ENCODE peak calls at places on chromosomes 16 and 17, in eight cellular contexts. U, N, R, P, K, J, G and C are unnamed samples.

GRCh38 chr16:29745126-29745852 is 501 bp downstream of the C16orf54 start:
- DNase-seq in J (no peak), R (no peak), G (no peak), K (no peak), N (no peak), U (no peak), P (peak), C (no peak)

GRCh38 chr16:25256821-25257503 is 683 bp downstream of the ZKSCAN2 start:
- DNase-seq in R (no peak), P (peak), K (peak), U (peak), N (peak), G (no peak), J (peak), C (peak)

GRCh38 chr17:68381076-68381900 is 76.0 kb downstream of the WIPI1 start:
- DNase-seq in G (peak), J (peak), P (no peak), U (no peak), K (peak), R (peak), N (peak), C (peak)

GRCh38 chr17:74769266-74769855 is 6.8 kb downstream of the NAT9 start:
- DNase-seq in N (no peak), P (no peak), J (no peak), R (no peak), U (no peak), G (no peak), K (no peak), C (no peak)

GRCh38 chr16:89102035-89102776 is 8.6 kb downstream of the ACSF3 start:
- DNase-seq in G (no peak), P (no peak), J (no peak), K (no peak), U (no peak), N (no peak), R (no peak), C (no peak)

GRCh38 chr16:22217890-22218730 is 12.0 kb downstream of the EEF2K start:
- DNase-seq in K (no peak), U (no peak), G (no peak), P (no peak), R (no peak), J (no peak), N (no peak), C (no peak)

GRCh38 chr17:82394296-82394695 is 22.7 kb downstream of the UTS2R start:
- DNase-seq in N (no peak), U (no peak), K (no peak), J (no peak), P (no peak), G (no peak), R (no peak), C (no peak)

GRCh38 chr16:31128711-31129567 is 6.6 kb downstream of the PRSS8 start:
- DNase-seq in G (peak), J (no peak), U (no peak), K (no peak), P (no peak), N (no peak), R (no peak), C (no peak)

GRCh38 chr17:13351046-13351445 is 250.7 kb downstream of the HS3ST3A1 start:
- DNase-seq in R (peak), J (peak), P (no peak), U (no peak), G (no peak), K (peak), N (no peak), C (peak)

GRCh38 chr17:67558740-67559380 is 158.9 kb upstream of the NOL11 start:
- DNase-seq in K (no peak), G (no peak), J (peak), N (peak), P (no peak), U (no peak), R (no peak), C (no peak)

GRCh38 chr16:50695017-50696000 is 1.9 kb downstream of the NOD2 start:
- DNase-seq in G (no peak), J (no peak), U (no peak), R (no peak), P (no peak), K (no peak), N (no peak), C (no peak)

GRCh38 chr16:76900285-76901263 is 290.4 kb upstream of the MON1B start:
- DNase-seq in J (no peak), U (no peak), G (no peak), R (no peak), P (no peak), N (no peak), K (no peak), C (no peak)

GRCh38 chr17:73624496-73624988 is 19.7 kb downstream of the SDK2 start:
- DNase-seq in U (no peak), K (no peak), N (no peak), R (no peak), P (no peak), J (no peak), G (no peak), C (no peak)

GRCh38 chr17:15233022-15233805 is 31.9 kb downstream of the PMP22 start:
- DNase-seq in K (peak), N (peak), U (no peak), G (no peak), R (peak), J (peak), P (no peak), C (peak)

GRCh38 chr16:56314244-56314850 is 111.0 kb downstream of the AMFR start:
- DNase-seq in U (no peak), K (no peak), P (no peak), R (no peak), G (no peak), J (no peak), N (no peak), C (no peak)